ENCODE peak calls at places on chromosome 12, in four cellular contexts. V, Q, U and J are unnamed samples.

GRCh38 chr12:95898081-95898480 is 39.3 kb downstream of the SNRPF start:
- DNase-seq in V (no peak), Q (no peak), U (no peak), J (no peak)

GRCh38 chr12:39912211-39912980 is 193.5 kb downstream of the SLC2A13 start:
- DNase-seq in V (no peak), Q (no peak), U (peak; percentile 79), J (no peak)

GRCh38 chr12:43287991-43288390 is 264.0 kb downstream of the ADAMTS20 start:
- DNase-seq in V (no peak), Q (no peak), U (no peak), J (no peak)

GRCh38 chr12:55724226-55724939 is 4.2 kb downstream of the RDH5 start:
- DNase-seq in V (no peak), Q (no peak), U (peak; percentile 88), J (no peak)

GRCh38 chr12:66200110-66200509 is 11.1 kb downstream of the IRAK3 start:
- DNase-seq in V (no peak), Q (no peak), U (no peak), J (no peak)

GRCh38 chr12:84766375-84766774 is 146.2 kb downstream of the SLC6A15 start:
- DNase-seq in V (no peak), Q (no peak), U (no peak), J (no peak)

GRCh38 chr12:13425766-13426165 is 229.2 kb downstream of the EMP1 start:
- DNase-seq in V (no peak), Q (no peak), U (no peak), J (no peak)

GRCh38 chr12:122356192-122356635 is 66.3 kb downstream of the CLIP1 start:
- DNase-seq in V (peak; percentile 34), Q (peak; percentile 39), U (no peak), J (peak; percentile 60)

GRCh38 chr12:98646165-98646764 is 1.2 kb downstream of the APAF1 start:
- DNase-seq in V (peak; percentile 15), Q (no peak), U (no peak), J (no peak)

GRCh38 chr12:104886418-104887401 is 71.4 kb downstream of the SLC41A2 start:
- DNase-seq in V (peak; percentile 15), Q (no peak), U (no peak), J (no peak)

GRCh38 chr12:89984846-89985245 is 276.2 kb upstream of the ATP2B1 start:
- DNase-seq in V (no peak), Q (no peak), U (no peak), J (no peak)

GRCh38 chr12:13000616-13000934 is 510 bp upstream of the HEBP1 start:
- DNase-seq in V (peak; percentile 7), Q (no peak), U (no peak), J (no peak)

GRCh38 chr12:89019439-89020120 is 332.7 kb downstream of the DUSP6 start:
- DNase-seq in V (peak; percentile 83), Q (peak; percentile 85), U (peak; percentile 88), J (peak; percentile 76)

GRCh38 chr12:48165089-48166031 is 8.0 kb upstream of the ASB8 start:
- DNase-seq in V (peak; percentile 57), Q (peak; percentile 52), U (no peak), J (no peak)

GRCh38 chr12:117896009-117896408 is 72.8 kb downstream of the KSR2 start:
- DNase-seq in V (no peak), Q (no peak), U (no peak), J (no peak)

GRCh38 chr12:94636462-94637085 is 13.8 kb downstream of the TMCC3 start:
- DNase-seq in V (no peak), Q (no peak), U (no peak), J (no peak)

GRCh38 chr12:120818416-120818815 is 85.7 kb downstream of the SPPL3 start:
- DNase-seq in V (no peak), Q (no peak), U (no peak), J (no peak)

GRCh38 chr12:105067511-105068031 is 16.7 kb downstream of the ALDH1L2 start:
- DNase-seq in V (no peak), Q (no peak), U (no peak), J (no peak)

GRCh38 chr12:108063192-108063591 is 65.9 kb upstream of the WSCD2 start:
- DNase-seq in V (peak; percentile 35), Q (peak; percentile 0), U (no peak), J (no peak)

GRCh38 chr12:86389949-86390348 is 133.8 kb upstream of the MGAT4C start:
- DNase-seq in V (no peak), Q (no peak), U (no peak), J (no peak)

GRCh38 chr12:48080821-48081220 is 25.1 kb downstream of the SENP1 start:
- DNase-seq in V (no peak), Q (no peak), U (no peak), J (no peak)

GRCh38 chr12:32249701-32250270 is 143.1 kb downstream of the BICD1 start:
- DNase-seq in V (no peak), Q (no peak), U (no peak), J (no peak)

GRCh38 chr12:128976120-128976519 is 122.8 kb downstream of the GLT1D1 start:
- DNase-seq in V (no peak), Q (no peak), U (no peak), J (no peak)

GRCh38 chr12:82383930-82384513 is 25.7 kb downstream of the METTL25 start:
- DNase-seq in V (no peak), Q (no peak), U (no peak), J (peak; percentile 34)

GRCh38 chr12:124617615-124618014 is 50.2 kb upstream of the NCOR2 start:
- DNase-seq in V (no peak), Q (no peak), U (no peak), J (no peak)

GRCh38 chr12:75632452-75632851 is 121.0 kb upstream of the KRR1 start:
- DNase-seq in V (no peak), Q (no peak), U (no peak), J (no peak)

GRCh38 chr12:132391326-132392041 is 62.1 kb upstream of the GALNT9 start:
- DNase-seq in V (no peak), Q (no peak), U (peak; percentile 62), J (no peak)

GRCh38 chr12:95739561-95740313 is 50.8 kb downstream of the NTN4 start:
- DNase-seq in V (no peak), Q (no peak), U (no peak), J (no peak)

GRCh38 chr12:126069549-126070165 is 1004.4 kb downstream of the AACS start:
- DNase-seq in V (peak; percentile 45), Q (no peak), U (no peak), J (peak; percentile 79)

GRCh38 chr12:44589697-44590096 is 286.4 kb downstream of the NELL2 start:
- DNase-seq in V (no peak), Q (no peak), U (no peak), J (no peak)

GRCh38 chr12:102408487-102409297 is 71.7 kb downstream of the IGF1 start:
- DNase-seq in V (no peak), Q (no peak), U (no peak), J (no peak)

GRCh38 chr12:93868771-93869170 is 191.6 kb downstream of the CRADD start:
- DNase-seq in V (no peak), Q (no peak), U (no peak), J (no peak)

GRCh38 chr12:44509471-44509870 is 366.6 kb downstream of the NELL2 start:
- DNase-seq in V (no peak), Q (no peak), U (no peak), J (no peak)

DNA sequence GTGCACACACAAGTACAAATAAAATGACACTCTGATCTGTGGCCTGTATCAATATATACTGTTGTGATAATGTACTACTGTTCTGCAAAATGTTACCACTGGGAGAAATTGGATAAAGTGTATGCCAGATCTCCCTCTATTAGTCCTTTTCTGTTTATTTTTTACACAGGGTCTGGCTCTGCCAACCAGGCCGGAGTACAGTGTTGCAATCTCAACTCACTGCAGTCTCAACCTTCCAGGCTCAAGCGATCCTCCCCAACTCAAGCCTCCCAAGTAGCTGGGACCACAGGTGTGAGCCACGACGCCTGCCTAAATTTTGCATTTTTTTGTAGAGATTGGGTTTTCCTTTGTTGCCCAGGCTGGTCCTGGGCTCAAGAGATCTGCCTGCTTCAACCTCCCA is 1.9 kb downstream of the NT5DC3 start:
- DNase-seq in V (no peak), Q (no peak), U (no peak), J (no peak)
- TF ChIP-seq POLR2AphosphoS5 in V (no peak), Q (no peak), U (peak; percentile 48), J (no peak)

GRCh38 chr12:25648460-25648859 is 95.4 kb upstream of the LMNTD1 start:
- DNase-seq in V (peak; percentile 56), Q (no peak), U (peak; percentile 89), J (no peak)
- TF ChIP-seq POLR2AphosphoS5 in V (no peak), Q (no peak), U (peak; percentile 13), J (no peak)

GRCh38 chr12:15356831-15357456 is 34.6 kb downstream of the PTPRO start:
- DNase-seq in V (no peak), Q (no peak), U (no peak), J (no peak)
- TF ChIP-seq POLR2AphosphoS5 in V (no peak), Q (no peak), U (no peak), J (no peak)

GRCh38 chr12:52496054-52496453 is 3.0 kb upstream of the KRT6A start:
- DNase-seq in V (no peak), Q (no peak), U (no peak), J (no peak)

GRCh38 chr12:52494100-52494499 is 1.0 kb upstream of the KRT6A start:
- DNase-seq in V (no peak), Q (no peak), U (no peak), J (no peak)

GRCh38 chr12:52495385-52495784 is 2.3 kb upstream of the KRT6A start:
- DNase-seq in V (peak; percentile 27), Q (no peak), U (no peak), J (no peak)

GRCh38 chr12:52494518-52494917 is 1.5 kb upstream of the KRT6A start:
- DNase-seq in V (no peak), Q (no peak), U (peak; percentile 87), J (no peak)

GRCh38 chr12:52493172-52493571 is at the start of gene KRT6A:
- DNase-seq in V (no peak), Q (no peak), U (no peak), J (no peak)
- TF ChIP-seq POLR2AphosphoS5 in V (no peak), Q (no peak), U (no peak), J (no peak)

GRCh38 chr12:53805801-53806200 is 54.0 kb upstream of the CISTR start:
- DNase-seq in V (no peak), Q (no peak), U (no peak), J (no peak)

GRCh38 chr12:53803194-53803593 is 51.4 kb upstream of the CISTR start:
- DNase-seq in V (no peak), Q (no peak), U (no peak), J (no peak)

GRCh38 chr12:53804429-53804828 is 52.6 kb upstream of the CISTR start:
- DNase-seq in V (no peak), Q (no peak), U (no peak), J (no peak)

GRCh38 chr12:53805067-53805466 is 53.3 kb upstream of the CISTR start:
- DNase-seq in V (no peak), Q (no peak), U (no peak), J (no peak)

DNA sequence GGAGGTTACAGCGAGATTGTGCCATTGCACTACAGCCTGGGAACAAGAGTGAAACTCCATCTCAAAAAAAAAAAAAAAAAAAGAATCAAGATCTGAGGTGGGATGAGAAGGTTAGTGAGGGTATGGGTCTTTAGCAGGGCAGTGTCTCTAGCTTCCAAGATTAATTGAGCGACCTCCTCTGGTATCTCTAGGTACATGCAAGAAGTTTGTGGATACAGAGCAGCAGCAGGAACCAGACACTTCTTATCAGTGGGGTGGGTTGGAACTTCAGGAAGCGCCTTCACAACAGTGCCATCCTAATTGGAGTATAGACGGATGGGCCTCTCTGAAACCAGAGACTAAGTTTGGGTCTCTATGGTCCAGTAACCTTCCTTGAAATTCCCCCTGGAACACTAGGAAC is 51.9 kb upstream of the CISTR start:
- DNase-seq in V (no peak), Q (no peak), U (no peak), J (no peak)
- TF ChIP-seq POLR2AphosphoS5 in V (no peak), Q (no peak), U (no peak), J (no peak)